ENCODE peak calls at places on chromosomes 16 and 17, in nine cellular contexts. One of them, this sample, is unnamed.

GRCh38 chr16:81401035-81401950 is 43.3 kb upstream of the CMIP start:
- DNase-seq in GM12865: no peak
- DNase-seq in posterior vena cava: peak
- DNase-seq in activated CD8-positive, alpha-beta memory T cell treated with anti-CD3 and anti-CD28 coated beads, Interleukin-2, amount 10 ng/mL, durations not matched to agents 7 days and 5 days: no peak
- DNase-seq in AML-193: no peak
- DNase-seq in SJCRH30: peak
- DNase-seq in fibroblast of the aortic adventitia: peak
- DNase-seq in fibroblast of pulmonary artery: peak
- DNase-seq in activated T-helper 1 cell treated with Interleukin-2 at 50 U/mL for 16 hours: no peak
- DNase-seq in this sample: peak

GRCh38 chr17:57892820-57893595 is 43.2 kb upstream of the MRPS23 start:
- DNase-seq in SJCRH30: peak
- DNase-seq in activated T-helper 1 cell treated with Interleukin-2 at 50 U/mL for 16 hours: no peak
- DNase-seq in posterior vena cava: peak
- DNase-seq in activated CD8-positive, alpha-beta memory T cell treated with anti-CD3 and anti-CD28 coated beads, Interleukin-2, amount 10 ng/mL, durations not matched to agents 7 days and 5 days: no peak
- DNase-seq in AML-193: peak
- DNase-seq in fibroblast of the aortic adventitia: peak
- DNase-seq in fibroblast of pulmonary artery: peak
- DNase-seq in GM12865: no peak
- DNase-seq in this sample: peak

GRCh38 chr16:87074635-87075318 is 242.4 kb downstream of the C16orf95 start:
- DNase-seq in SJCRH30: no peak
- DNase-seq in posterior vena cava: no peak
- DNase-seq in AML-193: no peak
- DNase-seq in fibroblast of pulmonary artery: no peak
- DNase-seq in fibroblast of the aortic adventitia: no peak
- DNase-seq in activated CD8-positive, alpha-beta memory T cell treated with anti-CD3 and anti-CD28 coated beads, Interleukin-2, amount 10 ng/mL, durations not matched to agents 7 days and 5 days: no peak
- DNase-seq in GM12865: peak
- DNase-seq in activated T-helper 1 cell treated with Interleukin-2 at 50 U/mL for 16 hours: no peak
- DNase-seq in this sample: no peak

GRCh38 chr17:79046501-79047280 is 22.7 kb downstream of the C1QTNF1 start:
- DNase-seq in SJCRH30: peak
- DNase-seq in activated T-helper 1 cell treated with Interleukin-2 at 50 U/mL for 16 hours: no peak
- DNase-seq in posterior vena cava: peak
- DNase-seq in activated CD8-positive, alpha-beta memory T cell treated with anti-CD3 and anti-CD28 coated beads, Interleukin-2, amount 10 ng/mL, durations not matched to agents 7 days and 5 days: no peak
- DNase-seq in fibroblast of the aortic adventitia: peak
- DNase-seq in AML-193: no peak
- DNase-seq in GM12865: no peak
- DNase-seq in fibroblast of pulmonary artery: no peak
- DNase-seq in this sample: peak

GRCh38 chr17:48081858-48082257 is 19.4 kb downstream of the CBX1 start:
- DNase-seq in GM12865: no peak
- DNase-seq in posterior vena cava: no peak
- DNase-seq in SJCRH30: no peak
- DNase-seq in fibroblast of pulmonary artery: no peak
- DNase-seq in fibroblast of the aortic adventitia: no peak
- DNase-seq in AML-193: no peak
- DNase-seq in activated T-helper 1 cell treated with Interleukin-2 at 50 U/mL for 16 hours: no peak
- DNase-seq in activated CD8-positive, alpha-beta memory T cell treated with anti-CD3 and anti-CD28 coated beads, Interleukin-2, amount 10 ng/mL, durations not matched to agents 7 days and 5 days: no peak
- DNase-seq in this sample: no peak

GRCh38 chr16:11461595-11461990 is 116.3 kb downstream of the RMI2 start:
- DNase-seq in posterior vena cava: no peak
- DNase-seq in activated CD8-positive, alpha-beta memory T cell treated with anti-CD3 and anti-CD28 coated beads, Interleukin-2, amount 10 ng/mL, durations not matched to agents 7 days and 5 days: no peak
- DNase-seq in GM12865: no peak
- DNase-seq in fibroblast of pulmonary artery: no peak
- DNase-seq in AML-193: no peak
- DNase-seq in SJCRH30: no peak
- DNase-seq in fibroblast of the aortic adventitia: no peak
- DNase-seq in activated T-helper 1 cell treated with Interleukin-2 at 50 U/mL for 16 hours: no peak
- DNase-seq in this sample: no peak

GRCh38 chr16:9934723-9935508 is 247.3 kb downstream of the GRIN2A start:
- DNase-seq in fibroblast of pulmonary artery: no peak
- DNase-seq in fibroblast of the aortic adventitia: peak
- DNase-seq in posterior vena cava: peak
- DNase-seq in SJCRH30: no peak
- DNase-seq in AML-193: no peak
- DNase-seq in activated CD8-positive, alpha-beta memory T cell treated with anti-CD3 and anti-CD28 coated beads, Interleukin-2, amount 10 ng/mL, durations not matched to agents 7 days and 5 days: no peak
- DNase-seq in GM12865: no peak
- DNase-seq in activated T-helper 1 cell treated with Interleukin-2 at 50 U/mL for 16 hours: no peak
- DNase-seq in this sample: no peak

GRCh38 chr17:75498726-75499213 is 16.6 kb downstream of the CASKIN2 start:
- DNase-seq in SJCRH30: no peak
- DNase-seq in activated T-helper 1 cell treated with Interleukin-2 at 50 U/mL for 16 hours: no peak
- DNase-seq in fibroblast of pulmonary artery: peak
- DNase-seq in fibroblast of the aortic adventitia: no peak
- DNase-seq in posterior vena cava: no peak
- DNase-seq in GM12865: no peak
- DNase-seq in activated CD8-positive, alpha-beta memory T cell treated with anti-CD3 and anti-CD28 coated beads, Interleukin-2, amount 10 ng/mL, durations not matched to agents 7 days and 5 days: no peak
- DNase-seq in AML-193: no peak
- DNase-seq in this sample: no peak

GRCh38 chr17:80832266-80832676 is 159.4 kb upstream of the CHMP6 start:
- DNase-seq in GM12865: peak
- DNase-seq in activated CD8-positive, alpha-beta memory T cell treated with anti-CD3 and anti-CD28 coated beads, Interleukin-2, amount 10 ng/mL, durations not matched to agents 7 days and 5 days: no peak
- DNase-seq in activated T-helper 1 cell treated with Interleukin-2 at 50 U/mL for 16 hours: no peak
- DNase-seq in AML-193: no peak
- DNase-seq in SJCRH30: peak
- DNase-seq in fibroblast of pulmonary artery: peak
- DNase-seq in posterior vena cava: peak
- DNase-seq in fibroblast of the aortic adventitia: peak
- DNase-seq in this sample: peak

GRCh38 chr17:9115446-9116265 is 94.3 kb downstream of the NTN1 start:
- DNase-seq in fibroblast of the aortic adventitia: peak
- DNase-seq in AML-193: no peak
- DNase-seq in GM12865: no peak
- DNase-seq in activated CD8-positive, alpha-beta memory T cell treated with anti-CD3 and anti-CD28 coated beads, Interleukin-2, amount 10 ng/mL, durations not matched to agents 7 days and 5 days: peak
- DNase-seq in posterior vena cava: peak
- DNase-seq in fibroblast of pulmonary artery: peak
- DNase-seq in activated T-helper 1 cell treated with Interleukin-2 at 50 U/mL for 16 hours: peak
- DNase-seq in SJCRH30: peak
- DNase-seq in this sample: peak

GRCh38 chr17:16214190-16215001 is 938 bp downstream of the NCOR1 start:
- DNase-seq in fibroblast of the aortic adventitia: peak
- DNase-seq in posterior vena cava: no peak
- DNase-seq in GM12865: no peak
- DNase-seq in activated T-helper 1 cell treated with Interleukin-2 at 50 U/mL for 16 hours: no peak
- DNase-seq in fibroblast of pulmonary artery: no peak
- DNase-seq in SJCRH30: no peak
- DNase-seq in AML-193: no peak
- DNase-seq in activated CD8-positive, alpha-beta memory T cell treated with anti-CD3 and anti-CD28 coated beads, Interleukin-2, amount 10 ng/mL, durations not matched to agents 7 days and 5 days: no peak
- DNase-seq in this sample: peak

GRCh38 chr17:34547453-34548063 is 31.8 kb upstream of the TMEM132E start:
- DNase-seq in GM12865: no peak
- DNase-seq in fibroblast of pulmonary artery: no peak
- DNase-seq in SJCRH30: no peak
- DNase-seq in activated CD8-positive, alpha-beta memory T cell treated with anti-CD3 and anti-CD28 coated beads, Interleukin-2, amount 10 ng/mL, durations not matched to agents 7 days and 5 days: no peak
- DNase-seq in AML-193: no peak
- DNase-seq in fibroblast of the aortic adventitia: no peak
- DNase-seq in activated T-helper 1 cell treated with Interleukin-2 at 50 U/mL for 16 hours: no peak
- DNase-seq in posterior vena cava: no peak
- DNase-seq in this sample: no peak

GRCh38 chr17:39647242-39647641 is 10.3 kb downstream of the STARD3 start:
- DNase-seq in posterior vena cava: no peak
- DNase-seq in GM12865: no peak
- DNase-seq in SJCRH30: no peak
- DNase-seq in fibroblast of the aortic adventitia: no peak
- DNase-seq in activated T-helper 1 cell treated with Interleukin-2 at 50 U/mL for 16 hours: no peak
- DNase-seq in activated CD8-positive, alpha-beta memory T cell treated with anti-CD3 and anti-CD28 coated beads, Interleukin-2, amount 10 ng/mL, durations not matched to agents 7 days and 5 days: no peak
- DNase-seq in AML-193: no peak
- DNase-seq in fibroblast of pulmonary artery: no peak
- DNase-seq in this sample: no peak

GRCh38 chr16:85936761-85937343 is 37.9 kb downstream of the IRF8 start:
- DNase-seq in GM12865: peak
- DNase-seq in posterior vena cava: no peak
- DNase-seq in fibroblast of the aortic adventitia: no peak
- DNase-seq in SJCRH30: no peak
- DNase-seq in fibroblast of pulmonary artery: no peak
- DNase-seq in AML-193: no peak
- DNase-seq in activated CD8-positive, alpha-beta memory T cell treated with anti-CD3 and anti-CD28 coated beads, Interleukin-2, amount 10 ng/mL, durations not matched to agents 7 days and 5 days: peak
- DNase-seq in activated T-helper 1 cell treated with Interleukin-2 at 50 U/mL for 16 hours: no peak
- DNase-seq in this sample: no peak

GRCh38 chr16:3038896-3039295 is 2.2 kb upstream of the BICDL2 start:
- DNase-seq in GM12865: no peak
- DNase-seq in activated CD8-positive, alpha-beta memory T cell treated with anti-CD3 and anti-CD28 coated beads, Interleukin-2, amount 10 ng/mL, durations not matched to agents 7 days and 5 days: no peak
- DNase-seq in posterior vena cava: no peak
- DNase-seq in activated T-helper 1 cell treated with Interleukin-2 at 50 U/mL for 16 hours: no peak
- DNase-seq in fibroblast of the aortic adventitia: no peak
- DNase-seq in AML-193: no peak
- DNase-seq in fibroblast of pulmonary artery: no peak
- DNase-seq in SJCRH30: no peak
- DNase-seq in this sample: no peak

GRCh38 chr17:56793506-56793905 is 40.2 kb downstream of the C17orf67 start:
- DNase-seq in activated CD8-positive, alpha-beta memory T cell treated with anti-CD3 and anti-CD28 coated beads, Interleukin-2, amount 10 ng/mL, durations not matched to agents 7 days and 5 days: no peak
- DNase-seq in GM12865: no peak
- DNase-seq in activated T-helper 1 cell treated with Interleukin-2 at 50 U/mL for 16 hours: no peak
- DNase-seq in fibroblast of the aortic adventitia: no peak
- DNase-seq in posterior vena cava: no peak
- DNase-seq in fibroblast of pulmonary artery: no peak
- DNase-seq in AML-193: no peak
- DNase-seq in SJCRH30: no peak
- DNase-seq in this sample: no peak

GRCh38 chr16:21643787-21644186 is 8.6 kb downstream of the IGSF6 start:
- DNase-seq in activated T-helper 1 cell treated with Interleukin-2 at 50 U/mL for 16 hours: no peak
- DNase-seq in AML-193: no peak
- DNase-seq in GM12865: no peak
- DNase-seq in activated CD8-positive, alpha-beta memory T cell treated with anti-CD3 and anti-CD28 coated beads, Interleukin-2, amount 10 ng/mL, durations not matched to agents 7 days and 5 days: no peak
- DNase-seq in fibroblast of pulmonary artery: no peak
- DNase-seq in posterior vena cava: no peak
- DNase-seq in SJCRH30: no peak
- DNase-seq in fibroblast of the aortic adventitia: no peak
- DNase-seq in this sample: no peak

GRCh38 chr17:16377804-16378400 is 3.0 kb upstream of the UBB start:
- DNase-seq in posterior vena cava: no peak
- DNase-seq in activated T-helper 1 cell treated with Interleukin-2 at 50 U/mL for 16 hours: no peak
- DNase-seq in GM12865: no peak
- DNase-seq in activated CD8-positive, alpha-beta memory T cell treated with anti-CD3 and anti-CD28 coated beads, Interleukin-2, amount 10 ng/mL, durations not matched to agents 7 days and 5 days: no peak
- DNase-seq in SJCRH30: no peak
- DNase-seq in fibroblast of the aortic adventitia: peak
- DNase-seq in fibroblast of pulmonary artery: peak
- DNase-seq in AML-193: no peak
- DNase-seq in this sample: peak

GRCh38 chr17:75876190-75876937 is 2.0 kb downstream of the TRIM47 start:
- DNase-seq in fibroblast of pulmonary artery: no peak
- DNase-seq in activated CD8-positive, alpha-beta memory T cell treated with anti-CD3 and anti-CD28 coated beads, Interleukin-2, amount 10 ng/mL, durations not matched to agents 7 days and 5 days: peak
- DNase-seq in fibroblast of the aortic adventitia: no peak
- DNase-seq in activated T-helper 1 cell treated with Interleukin-2 at 50 U/mL for 16 hours: peak
- DNase-seq in SJCRH30: peak
- DNase-seq in AML-193: peak
- DNase-seq in GM12865: peak
- DNase-seq in posterior vena cava: no peak
- DNase-seq in this sample: no peak

GRCh38 chr17:75605790-75606189 is 18.2 kb downstream of the MYO15B start:
- DNase-seq in fibroblast of the aortic adventitia: no peak
- DNase-seq in fibroblast of pulmonary artery: no peak
- DNase-seq in activated T-helper 1 cell treated with Interleukin-2 at 50 U/mL for 16 hours: no peak
- DNase-seq in GM12865: no peak
- DNase-seq in activated CD8-positive, alpha-beta memory T cell treated with anti-CD3 and anti-CD28 coated beads, Interleukin-2, amount 10 ng/mL, durations not matched to agents 7 days and 5 days: no peak
- DNase-seq in SJCRH30: no peak
- DNase-seq in AML-193: no peak
- DNase-seq in posterior vena cava: no peak
- DNase-seq in this sample: no peak

GRCh38 chr17:81984773-81985410 is 7.5 kb downstream of the ASPSCR1 start:
- DNase-seq in fibroblast of pulmonary artery: no peak
- DNase-seq in fibroblast of the aortic adventitia: no peak
- DNase-seq in activated CD8-positive, alpha-beta memory T cell treated with anti-CD3 and anti-CD28 coated beads, Interleukin-2, amount 10 ng/mL, durations not matched to agents 7 days and 5 days: no peak
- DNase-seq in posterior vena cava: no peak
- DNase-seq in AML-193: no peak
- DNase-seq in GM12865: no peak
- DNase-seq in activated T-helper 1 cell treated with Interleukin-2 at 50 U/mL for 16 hours: no peak
- DNase-seq in SJCRH30: no peak
- DNase-seq in this sample: no peak

GRCh38 chr16:17358846-17359245 is 111.9 kb downstream of the XYLT1 start:
- DNase-seq in fibroblast of the aortic adventitia: peak
- DNase-seq in activated CD8-positive, alpha-beta memory T cell treated with anti-CD3 and anti-CD28 coated beads, Interleukin-2, amount 10 ng/mL, durations not matched to agents 7 days and 5 days: no peak
- DNase-seq in posterior vena cava: no peak
- DNase-seq in GM12865: no peak
- DNase-seq in activated T-helper 1 cell treated with Interleukin-2 at 50 U/mL for 16 hours: no peak
- DNase-seq in AML-193: no peak
- DNase-seq in SJCRH30: no peak
- DNase-seq in fibroblast of pulmonary artery: no peak
- DNase-seq in this sample: peak

GRCh38 chr17:41532947-41533570 is 5.0 kb upstream of the KRT19 start:
- DNase-seq in SJCRH30: no peak
- DNase-seq in activated T-helper 1 cell treated with Interleukin-2 at 50 U/mL for 16 hours: no peak
- DNase-seq in fibroblast of the aortic adventitia: no peak
- DNase-seq in activated CD8-positive, alpha-beta memory T cell treated with anti-CD3 and anti-CD28 coated beads, Interleukin-2, amount 10 ng/mL, durations not matched to agents 7 days and 5 days: no peak
- DNase-seq in fibroblast of pulmonary artery: no peak
- DNase-seq in posterior vena cava: no peak
- DNase-seq in AML-193: no peak
- DNase-seq in GM12865: no peak
- DNase-seq in this sample: no peak

GRCh38 chr17:44402564-44403172 is 13.2 kb upstream of the ITGA2B start:
- DNase-seq in posterior vena cava: no peak
- DNase-seq in AML-193: no peak
- DNase-seq in fibroblast of pulmonary artery: no peak
- DNase-seq in activated CD8-positive, alpha-beta memory T cell treated with anti-CD3 and anti-CD28 coated beads, Interleukin-2, amount 10 ng/mL, durations not matched to agents 7 days and 5 days: no peak
- DNase-seq in SJCRH30: no peak
- DNase-seq in activated T-helper 1 cell treated with Interleukin-2 at 50 U/mL for 16 hours: no peak
- DNase-seq in GM12865: peak
- DNase-seq in fibroblast of the aortic adventitia: no peak
- DNase-seq in this sample: no peak

GRCh38 chr16:71250461-71251232 is 20.1 kb upstream of the HYDIN start:
- DNase-seq in activated CD8-positive, alpha-beta memory T cell treated with anti-CD3 and anti-CD28 coated beads, Interleukin-2, amount 10 ng/mL, durations not matched to agents 7 days and 5 days: no peak
- DNase-seq in SJCRH30: no peak
- DNase-seq in fibroblast of pulmonary artery: peak
- DNase-seq in AML-193: no peak
- DNase-seq in activated T-helper 1 cell treated with Interleukin-2 at 50 U/mL for 16 hours: no peak
- DNase-seq in fibroblast of the aortic adventitia: peak
- DNase-seq in GM12865: no peak
- DNase-seq in posterior vena cava: no peak
- DNase-seq in this sample: no peak

GRCh38 chr17:31758646-31759045 is 100.4 kb downstream of the COPRS start:
- DNase-seq in fibroblast of pulmonary artery: no peak
- DNase-seq in GM12865: no peak
- DNase-seq in SJCRH30: no peak
- DNase-seq in activated CD8-positive, alpha-beta memory T cell treated with anti-CD3 and anti-CD28 coated beads, Interleukin-2, amount 10 ng/mL, durations not matched to agents 7 days and 5 days: no peak
- DNase-seq in fibroblast of the aortic adventitia: peak
- DNase-seq in posterior vena cava: no peak
- DNase-seq in activated T-helper 1 cell treated with Interleukin-2 at 50 U/mL for 16 hours: no peak
- DNase-seq in AML-193: no peak
- DNase-seq in this sample: peak

GRCh38 chr16:263944-264343 is 11.8 kb downstream of the RGS11 start:
- DNase-seq in fibroblast of pulmonary artery: no peak
- DNase-seq in GM12865: no peak
- DNase-seq in activated T-helper 1 cell treated with Interleukin-2 at 50 U/mL for 16 hours: no peak
- DNase-seq in fibroblast of the aortic adventitia: no peak
- DNase-seq in SJCRH30: no peak
- DNase-seq in posterior vena cava: no peak
- DNase-seq in AML-193: no peak
- DNase-seq in activated CD8-positive, alpha-beta memory T cell treated with anti-CD3 and anti-CD28 coated beads, Interleukin-2, amount 10 ng/mL, durations not matched to agents 7 days and 5 days: no peak
- DNase-seq in this sample: no peak

GRCh38 chr16:81026429-81026828 is 9.2 kb upstream of the ATMIN start:
- DNase-seq in GM12865: no peak
- DNase-seq in posterior vena cava: no peak
- DNase-seq in fibroblast of pulmonary artery: no peak
- DNase-seq in activated T-helper 1 cell treated with Interleukin-2 at 50 U/mL for 16 hours: no peak
- DNase-seq in AML-193: no peak
- DNase-seq in SJCRH30: no peak
- DNase-seq in activated CD8-positive, alpha-beta memory T cell treated with anti-CD3 and anti-CD28 coated beads, Interleukin-2, amount 10 ng/mL, durations not matched to agents 7 days and 5 days: no peak
- DNase-seq in fibroblast of the aortic adventitia: no peak
- DNase-seq in this sample: no peak

GRCh38 chr17:11900103-11900502 is 97.2 kb downstream of the ZNF18 start:
- DNase-seq in SJCRH30: peak
- DNase-seq in activated CD8-positive, alpha-beta memory T cell treated with anti-CD3 and anti-CD28 coated beads, Interleukin-2, amount 10 ng/mL, durations not matched to agents 7 days and 5 days: no peak
- DNase-seq in fibroblast of the aortic adventitia: no peak
- DNase-seq in fibroblast of pulmonary artery: no peak
- DNase-seq in activated T-helper 1 cell treated with Interleukin-2 at 50 U/mL for 16 hours: no peak
- DNase-seq in posterior vena cava: no peak
- DNase-seq in AML-193: no peak
- DNase-seq in GM12865: no peak
- DNase-seq in this sample: no peak

GRCh38 chr16:21946889-21947635 is 6.1 kb upstream of the UQCRC2 start:
- DNase-seq in SJCRH30: no peak
- DNase-seq in activated CD8-positive, alpha-beta memory T cell treated with anti-CD3 and anti-CD28 coated beads, Interleukin-2, amount 10 ng/mL, durations not matched to agents 7 days and 5 days: no peak
- DNase-seq in GM12865: no peak
- DNase-seq in posterior vena cava: no peak
- DNase-seq in fibroblast of pulmonary artery: no peak
- DNase-seq in activated T-helper 1 cell treated with Interleukin-2 at 50 U/mL for 16 hours: no peak
- DNase-seq in fibroblast of the aortic adventitia: no peak
- DNase-seq in AML-193: no peak
- DNase-seq in this sample: no peak

This sample was measured in GM03348.